ENCODE peak calls at places on chromosomes 2 and 18, in six cellular contexts. N is body of pancreas, X is neural progenitor cell, A is A549, H is fibroblast of mammary gland, R is ovary. I is an unnamed sample.

GRCh38 chr2:74690571-74690970 is 36.5 kb downstream of the SEMA4F start:
- DNase-seq in N (peak), X (peak), A (peak), H (peak), R (no peak), I (peak)

GRCh38 chr2:30026091-30027055 is 105.0 kb upstream of the ALK start:
- DNase-seq in N (peak), X (peak), A (peak), H (peak), R (no peak), I (no peak)

GRCh38 chr2:227890495-227891079 is 19.2 kb downstream of the DAW1 start:
- DNase-seq in N (no peak), X (peak), A (peak), H (peak), R (no peak), I (no peak)

GRCh38 chr2:239279508-239280295 is 121.1 kb downstream of the HDAC4 start:
- DNase-seq in N (peak), X (no peak), A (no peak), H (peak), R (peak), I (no peak)

GRCh38 chr18:24199563-24199962 is 60.7 kb downstream of the CABYR start:
- DNase-seq in N (no peak), X (no peak), A (no peak), H (no peak), R (no peak), I (no peak)

GRCh38 chr2:158518083-158518482 is 61.3 kb downstream of the PKP4 start:
- DNase-seq in N (no peak), X (peak), A (peak), H (peak), R (no peak), I (no peak)

GRCh38 chr2:109460553-109461324 is 153.0 kb downstream of the SEPTIN10 start:
- DNase-seq in N (no peak), X (no peak), A (no peak), H (no peak), R (no peak), I (no peak)

GRCh38 chr2:237819231-237819630 is 20.7 kb downstream of the RBM44 start:
- DNase-seq in N (no peak), X (no peak), A (no peak), H (no peak), R (no peak), I (no peak)

GRCh38 chr2:9356336-9356735 is 67.0 kb downstream of the ITGB1BP1 start:
- DNase-seq in N (no peak), X (peak), A (no peak), H (no peak), R (no peak), I (no peak)

GRCh38 chr2:20653695-20654306 is 2.9 kb upstream of the HS1BP3 start:
- DNase-seq in N (no peak), X (no peak), A (no peak), H (no peak), R (no peak), I (no peak)

GRCh38 chr18:51021226-51021965 is 8.6 kb upstream of the SMAD4 start:
- DNase-seq in N (no peak), X (no peak), A (no peak), H (no peak), R (no peak), I (no peak)

GRCh38 chr18:7132356-7133115 is 14.9 kb upstream of the LAMA1 start:
- DNase-seq in N (no peak), X (no peak), A (no peak), H (no peak), R (no peak), I (no peak)

GRCh38 chr2:234773129-234773528 is 178.7 kb upstream of the SH3BP4 start:
- DNase-seq in N (no peak), X (no peak), A (no peak), H (no peak), R (no peak), I (no peak)

GRCh38 chr2:98545591-98545990 is 62.7 kb downstream of the COA5 start:
- DNase-seq in N (no peak), X (no peak), A (no peak), H (no peak), R (no peak), I (no peak)

GRCh38 chr2:207869784-207870778 is 100.4 kb upstream of the FZD5 start:
- DNase-seq in N (peak), X (no peak), A (peak), H (peak), R (no peak), I (no peak)

GRCh38 chr2:136434251-136434715 is 316.3 kb upstream of the CXCR4 start:
- DNase-seq in N (no peak), X (no peak), A (no peak), H (no peak), R (no peak), I (no peak)

GRCh38 chr2:4914551-4914950 is 777.6 kb upstream of the SOX11 start:
- DNase-seq in N (no peak), X (no peak), A (peak), H (peak), R (no peak), I (no peak)

GRCh38 chr2:48424356-48424755 is 105.6 kb upstream of the STON1 start:
- DNase-seq in N (no peak), X (no peak), A (no peak), H (no peak), R (no peak), I (no peak)

GRCh38 chr2:149768320-149768799 is 180.8 kb upstream of the MMADHC start:
- DNase-seq in N (no peak), X (no peak), A (no peak), H (peak), R (no peak), I (no peak)

GRCh38 chr2:174914894-174915760 is 90.1 kb downstream of the CHN1 start:
- DNase-seq in N (peak), X (no peak), A (no peak), H (peak), R (peak), I (peak)

GRCh38 chr2:39202639-39203369 is 41.0 kb downstream of the CDKL4 start:
- DNase-seq in N (no peak), X (no peak), A (no peak), H (peak), R (no peak), I (no peak)

GRCh38 chr2:20596973-20597867 is 53.7 kb downstream of the HS1BP3 start:
- DNase-seq in N (peak), X (no peak), A (no peak), H (peak), R (peak), I (no peak)

GRCh38 chr18:45378308-45378707 is 237.0 kb upstream of the SLC14A2 start:
- DNase-seq in N (no peak), X (no peak), A (no peak), H (no peak), R (no peak), I (no peak)

GRCh38 chr2:33709986-33710385 is 110.9 kb upstream of the FAM98A start:
- DNase-seq in N (no peak), X (peak), A (no peak), H (no peak), R (no peak), I (no peak)

GRCh38 chr18:67549946-67550345 is 33.4 kb upstream of the DSEL start:
- DNase-seq in N (no peak), X (no peak), A (no peak), H (no peak), R (no peak), I (peak)

GRCh38 chr2:36433311-36434217 is 78.0 kb downstream of the CRIM1 start:
- DNase-seq in N (peak), X (peak), A (peak), H (peak), R (peak), I (peak)

GRCh38 chr2:71789556-71790219 is 336.3 kb downstream of the DYSF start:
- DNase-seq in N (no peak), X (no peak), A (peak), H (peak), R (peak), I (no peak)

GRCh38 chr2:142038826-142039225 is 92.0 kb downstream of the LRP1B start:
- DNase-seq in N (no peak), X (no peak), A (no peak), H (no peak), R (no peak), I (no peak)

GRCh38 chr18:50970006-50970405 is 2.2 kb downstream of the ELAC1 start:
- DNase-seq in N (peak), X (no peak), A (no peak), H (no peak), R (no peak), I (peak)

GRCh38 chr2:80288576-80288975 is 16.0 kb downstream of the LRRTM1 start:
- DNase-seq in N (no peak), X (peak), A (no peak), H (peak), R (no peak), I (no peak)

GRCh38 chr2:42954227-42954962 is 162.0 kb upstream of the HAAO start:
- DNase-seq in N (no peak), X (peak), A (no peak), H (peak), R (no peak), I (no peak)
- TF ChIP-seq CTCF in N (no peak), X (no peak), A (no peak), H (no peak), R (no peak), I (no peak)

DNA sequence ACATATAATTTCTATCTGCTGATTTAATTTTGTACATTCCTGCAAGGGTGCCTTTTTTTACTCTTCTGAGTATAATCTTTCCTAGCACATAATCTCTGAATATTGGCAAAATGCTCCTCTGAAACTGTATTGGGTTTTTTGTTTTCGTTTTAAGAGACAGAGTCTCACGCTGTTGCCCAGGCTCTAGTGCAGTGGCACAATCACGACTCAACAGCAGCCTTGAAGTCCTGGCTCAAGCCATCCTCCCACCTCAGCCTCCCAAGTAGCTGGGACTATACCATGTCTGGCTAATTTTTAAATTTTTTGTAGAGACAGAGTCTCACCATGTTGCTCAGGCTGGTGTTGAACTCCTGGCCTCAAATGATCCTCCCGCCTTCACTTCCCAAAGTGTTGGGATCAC is 104.9 kb downstream of the SPTBN1 start:
- DNase-seq in N (no peak), X (no peak), A (no peak), H (no peak), R (no peak), I (no peak)
- H3K4me3 ChIP-seq in N (no peak), X (peak), A (peak), H (peak), R (no peak), I (no peak)

GRCh38 chr2:168684921-168685618 is 117.4 kb upstream of the NOSTRIN start:
- DNase-seq in N (no peak), X (no peak), A (no peak), H (no peak), R (no peak), I (no peak)

GRCh38 chr2:168683996-168684395 is 118.4 kb upstream of the NOSTRIN start:
- DNase-seq in N (no peak), X (no peak), A (no peak), H (no peak), R (no peak), I (no peak)

GRCh38 chr2:168685619-168686453 is 116.6 kb upstream of the NOSTRIN start:
- DNase-seq in N (no peak), X (no peak), A (no peak), H (no peak), R (no peak), I (no peak)

GRCh38 chr2:168686485-168687191 is 115.8 kb upstream of the NOSTRIN start:
- DNase-seq in N (no peak), X (no peak), A (no peak), H (peak), R (no peak), I (no peak)

DNA sequence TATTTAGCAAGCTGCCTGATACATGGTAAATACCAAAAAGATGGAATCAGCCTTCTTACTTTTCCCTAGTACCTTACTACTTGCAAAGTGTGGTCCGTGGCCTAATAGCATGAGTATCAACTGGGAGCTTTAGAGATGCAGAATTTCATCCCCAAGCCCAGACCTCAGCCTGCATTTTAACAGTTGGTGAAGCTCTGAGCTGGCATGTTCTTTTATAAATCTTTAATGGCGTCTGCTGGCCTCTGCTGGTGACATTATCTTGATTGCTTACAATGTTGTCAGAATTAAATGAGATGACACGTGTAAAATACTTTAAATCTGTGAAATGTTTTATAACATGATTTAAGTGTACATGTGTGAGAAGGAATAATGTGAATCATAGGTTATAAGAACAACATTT is 115.1 kb upstream of the NOSTRIN start:
- DNase-seq in N (no peak), X (peak), A (peak), H (peak), R (no peak), I (no peak)
- TF ChIP-seq CTCF in N (peak), X (peak), A (peak), H (peak), R (no peak), I (peak)

DNA sequence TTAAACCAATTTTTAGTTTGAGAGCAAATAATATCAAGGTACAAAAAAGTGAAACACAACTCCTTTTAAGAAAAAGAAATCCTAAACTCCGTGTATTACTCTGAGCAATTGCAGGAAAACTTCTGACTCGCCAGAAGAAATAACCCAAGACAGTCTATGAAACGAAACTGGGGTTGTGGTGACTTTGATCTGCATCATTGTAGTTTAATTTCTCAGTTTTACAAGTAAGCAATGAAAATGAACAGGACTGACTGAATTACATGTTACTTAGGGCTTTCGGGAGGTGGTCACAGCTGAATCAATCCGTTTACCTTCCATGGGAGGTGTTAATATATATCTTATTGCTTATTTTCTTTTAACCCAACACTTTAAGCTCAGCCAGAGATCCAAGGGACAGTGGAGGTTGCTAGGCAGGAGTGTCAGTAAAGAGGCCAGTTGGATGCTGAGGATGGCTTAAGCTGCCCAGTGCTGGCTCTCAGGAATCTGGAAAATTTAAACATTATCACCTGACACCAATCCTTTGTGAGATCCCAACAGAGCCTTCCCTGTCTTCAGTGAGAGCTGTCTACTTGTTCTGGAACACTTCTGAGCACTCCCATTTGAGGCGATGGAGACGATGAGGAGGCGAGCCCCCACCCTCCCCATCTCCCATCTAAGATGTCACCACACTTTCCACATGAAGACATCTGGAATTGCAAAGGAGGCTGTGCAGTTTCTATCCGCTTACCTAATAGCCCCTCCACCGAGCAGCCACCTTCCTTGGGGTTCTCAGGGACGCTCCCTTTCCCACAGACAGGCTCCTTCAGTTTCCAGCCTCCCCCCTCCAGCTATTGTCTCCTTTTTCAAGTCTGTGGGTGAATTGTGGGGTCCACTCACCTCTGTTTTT is 3.6 kb upstream of the RAB31 start:
- DNase-seq in N (no peak), X (no peak), A (no peak), H (no peak), R (no peak), I (no peak)
- H3K4me3 ChIP-seq in N (no peak), X (no peak), A (no peak), H (no peak), R (no peak), I (no peak)

DNA sequence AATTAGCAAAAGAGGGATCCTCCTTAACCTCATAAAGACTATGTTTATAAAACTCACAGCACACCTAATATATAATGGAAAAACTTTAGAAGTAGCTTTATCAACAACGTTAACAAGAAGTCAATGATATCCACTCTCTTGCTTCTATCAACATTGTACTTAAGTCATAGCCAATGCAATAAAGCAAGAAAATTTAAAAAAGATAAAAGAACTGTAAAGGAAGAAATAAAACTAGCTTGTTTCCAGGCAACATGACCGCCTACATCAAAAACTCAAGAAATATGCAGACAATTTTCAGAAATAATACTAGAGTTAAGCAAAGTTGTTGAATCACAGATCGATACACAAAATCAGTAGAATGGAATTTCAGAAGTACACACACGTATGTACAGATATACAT is 375.5 kb upstream of the SPRED2 start:
- DNase-seq in N (no peak), X (no peak), A (no peak), H (no peak), R (no peak), I (no peak)
- TF ChIP-seq CTCF in N (no peak), X (no peak), A (no peak), H (no peak), R (no peak), I (no peak)

GRCh38 chr2:162113088-162113770 is 38.8 kb downstream of the GCG start:
- DNase-seq in N (no peak), X (peak), A (no peak), H (no peak), R (no peak), I (no peak)
- H3K4me3 ChIP-seq in N (no peak), X (no peak), A (no peak), H (no peak), R (no peak), I (no peak)

DNA sequence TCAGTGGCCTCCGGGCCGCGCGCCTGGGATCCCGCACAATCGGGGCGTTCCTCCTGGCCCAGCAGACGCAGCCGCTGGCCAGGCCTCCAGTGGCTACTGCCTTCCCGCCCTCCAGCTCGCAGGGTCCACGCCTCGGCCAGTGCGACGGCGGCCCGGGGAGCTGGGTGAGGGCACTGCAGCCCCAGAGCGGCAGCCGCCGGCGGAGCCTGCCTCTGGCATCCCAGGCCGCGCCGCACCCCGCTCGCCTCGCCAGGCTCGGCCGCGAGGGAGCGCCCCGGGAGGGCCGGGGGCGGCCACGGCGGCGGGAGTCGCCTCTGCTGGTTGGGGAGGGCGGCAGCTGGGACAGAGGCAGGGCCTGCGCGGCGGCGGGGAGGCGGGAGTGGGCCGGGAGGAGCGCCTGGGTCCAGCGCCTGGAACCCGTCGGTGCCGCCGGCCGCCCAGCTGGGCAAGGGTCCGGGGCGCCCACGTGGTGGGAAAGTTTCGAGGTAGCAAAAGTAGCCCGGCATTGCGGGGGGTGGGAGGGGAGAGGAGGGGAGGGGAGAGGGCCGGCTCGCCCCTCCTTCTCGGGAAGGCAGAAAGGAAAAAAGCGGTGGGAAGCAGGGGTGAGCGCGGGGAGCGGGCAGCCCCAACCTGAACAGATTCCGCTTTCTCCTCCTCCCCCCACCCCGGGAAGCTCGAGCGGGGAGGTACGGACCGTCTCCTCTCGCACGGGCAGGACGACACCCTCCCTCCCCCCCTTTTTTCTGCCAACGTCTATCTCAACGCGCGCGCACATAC is 1.5 kb upstream of the INHBB start:
- DNase-seq in N (peak), X (peak), A (peak), H (no peak), R (no peak), I (no peak)
- TF ChIP-seq CTCF in N (no peak), X (peak), A (peak), H (no peak), R (no peak), I (no peak)

GRCh38 chr2:170155723-170156253 is 22.2 kb upstream of the MYO3B start:
- DNase-seq in N (no peak), X (no peak), A (no peak), H (no peak), R (no peak), I (no peak)
- H3K4me3 ChIP-seq in N (no peak), X (no peak), A (no peak), H (no peak), R (no peak), I (no peak)

GRCh38 chr2:65320042-65320711 is 92.5 kb downstream of the ACTR2 start:
- DNase-seq in N (no peak), X (no peak), A (peak), H (peak), R (no peak), I (no peak)
- TF ChIP-seq CTCF in N (no peak), X (peak), A (peak), H (peak), R (no peak), I (no peak)

DNA sequence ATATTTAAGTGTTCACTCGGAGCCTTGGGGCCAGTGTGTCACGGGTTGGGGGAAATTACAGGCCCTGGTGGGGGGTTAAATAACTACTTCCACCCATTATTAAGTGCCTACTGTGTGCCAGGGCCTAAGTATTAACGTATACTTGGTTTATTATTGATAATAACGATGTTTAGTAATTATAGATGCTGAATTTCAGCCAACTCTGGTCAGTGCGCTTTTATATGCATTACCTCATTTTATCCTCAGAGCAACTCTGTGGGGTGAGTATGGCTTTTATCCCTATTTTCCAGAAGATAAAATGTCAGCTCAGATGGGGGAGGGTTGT is 848 bp upstream of the RAB11FIP5 start:
- DNase-seq in N (no peak), X (no peak), A (peak), H (no peak), R (no peak), I (no peak)
- H3K4me3 ChIP-seq in N (no peak), X (peak), A (peak), H (peak), R (peak), I (peak)

I was measured in LNCaP clone FGC.